ENCODE peak calls at places on chromosomes 11 and 22, in five cellular contexts. Y, B, Z, E and D are unnamed samples.

GRCh38 chr11:44944853-44945235 is 5.8 kb downstream of the TP53I11 start:
- DNase-seq in Y (no peak), B (no peak), Z (no peak), E (no peak), D (no peak)

GRCh38 chr11:16081756-16082531 is 274.4 kb downstream of the SOX6 start:
- DNase-seq in Y (peak; percentile 12), B (no peak), Z (no peak), E (no peak), D (no peak)

GRCh38 chr11:82936261-82936660 is 34.7 kb downstream of the DDIAS start:
- DNase-seq in Y (peak; percentile 11), B (no peak), Z (no peak), E (no peak), D (no peak)

GRCh38 chr11:66048525-66049313 is at the start of gene GAL3ST3:
- DNase-seq in Y (no peak), B (no peak), Z (no peak), E (no peak), D (no peak)

GRCh38 chr22:29299136-29299900 is 7.1 kb upstream of the GAS2L1 start:
- DNase-seq in Y (no peak), B (no peak), Z (no peak), E (no peak), D (no peak)

GRCh38 chr11:93444671-93445073 is 98.5 kb downstream of the SMCO4 start:
- DNase-seq in Y (no peak), B (no peak), Z (no peak), E (no peak), D (no peak)

GRCh38 chr11:10405858-10406592 is 49.0 kb upstream of the AMPD3 start:
- DNase-seq in Y (peak; percentile 91), B (no peak), Z (no peak), E (peak; percentile 40), D (peak; percentile 50)

GRCh38 chr11:33182246-33182878 is 21.1 kb upstream of the CSTF3 start:
- DNase-seq in Y (no peak), B (no peak), Z (no peak), E (no peak), D (no peak)

GRCh38 chr11:47248664-47249377 is at the start of gene ACP2:
- DNase-seq in Y (peak; percentile 91), B (peak; percentile 86), Z (no peak), E (peak; percentile 86), D (peak; percentile 69)

GRCh38 chr11:78886616-78887015 is 312.0 kb upstream of the NARS2 start:
- DNase-seq in Y (peak; percentile 54), B (no peak), Z (no peak), E (no peak), D (no peak)

GRCh38 chr11:38089728-38090127 is 1491.7 kb upstream of the RAG2 start:
- DNase-seq in Y (no peak), B (no peak), Z (no peak), E (no peak), D (no peak)

GRCh38 chr11:112357488-112357887 is 96.8 kb upstream of the PLET1 start:
- DNase-seq in Y (no peak), B (no peak), Z (no peak), E (no peak), D (no peak)

GRCh38 chr22:20636075-20636812 is 128.8 kb downstream of the MED15 start:
- DNase-seq in Y (no peak), B (no peak), Z (no peak), E (no peak), D (no peak)

GRCh38 chr11:44978961-44979331 is 28.3 kb upstream of the TP53I11 start:
- DNase-seq in Y (no peak), B (no peak), Z (no peak), E (peak; percentile 69), D (no peak)

GRCh38 chr22:37659066-37659896 is 758 bp downstream of the PDXP start:
- DNase-seq in Y (no peak), B (peak; percentile 44), Z (no peak), E (peak; percentile 57), D (no peak)

GRCh38 chr11:72278911-72279310 is 34.9 kb upstream of the PHOX2A start:
- DNase-seq in Y (peak; percentile 44), B (no peak), Z (no peak), E (no peak), D (no peak)

GRCh38 chr11:62459080-62459479 is 40.2 kb downstream of the SCGB1A1 start:
- DNase-seq in Y (peak; percentile 18), B (no peak), Z (no peak), E (no peak), D (no peak)

GRCh38 chr11:64876835-64877341 is 1.5 kb downstream of the EHD1 start:
- DNase-seq in Y (no peak), B (no peak), Z (no peak), E (no peak), D (no peak)

GRCh38 chr11:82796970-82797594 is 63.4 kb upstream of the FAM181B start:
- DNase-seq in Y (no peak), B (no peak), Z (no peak), E (no peak), D (no peak)

GRCh38 chr22:47250995-47251765 is 488.7 kb downstream of the TBC1D22A start:
- DNase-seq in Y (no peak), B (no peak), Z (peak; percentile 49), E (no peak), D (no peak)

GRCh38 chr22:45425531-45426265 is 12.2 kb downstream of the RIBC2 start:
- DNase-seq in Y (no peak), B (no peak), Z (no peak), E (no peak), D (no peak)

GRCh38 chr11:73576226-73576625 is 21.7 kb downstream of the FAM168A start:
- DNase-seq in Y (no peak), B (no peak), Z (no peak), E (no peak), D (no peak)

GRCh38 chr22:42868751-42869251 is 11.7 kb upstream of the ARFGAP3 start:
- DNase-seq in Y (no peak), B (no peak), Z (no peak), E (peak; percentile 93), D (no peak)

GRCh38 chr11:80980221-80980620 is 1539.4 kb upstream of the TENM4 start:
- DNase-seq in Y (peak; percentile 28), B (no peak), Z (no peak), E (no peak), D (no peak)

GRCh38 chr11:57073121-57073520 is 84.4 kb downstream of the OR5AK2 start:
- DNase-seq in Y (peak; percentile 9), B (no peak), Z (no peak), E (no peak), D (no peak)

GRCh38 chr11:11659567-11660341 is 37.9 kb upstream of the GALNT18 start:
- DNase-seq in Y (no peak), B (no peak), Z (no peak), E (no peak), D (no peak)

GRCh38 chr22:46055176-46055850 is 78.4 kb upstream of the WNT7B start:
- DNase-seq in Y (no peak), B (no peak), Z (no peak), E (peak; percentile 75), D (peak; percentile 21)

GRCh38 chr22:27905638-27906037 is 13.4 kb downstream of the PITPNB start:
- DNase-seq in Y (no peak), B (no peak), Z (no peak), E (no peak), D (no peak)
- TF ChIP-seq CTCF in Y (no peak), B (no peak), Z (no peak), E (no peak), D (no peak)

GRCh38 chr11:118398797-118399564 is 2.4 kb upstream of the ATP5MG start:
- DNase-seq in Y (peak; percentile 6), B (no peak), Z (no peak), E (no peak), D (no peak)

GRCh38 chr11:118406599-118407166 is 5.3 kb downstream of the ATP5MG start:
- DNase-seq in Y (peak; percentile 6), B (no peak), Z (no peak), E (no peak), D (no peak)

GRCh38 chr11:118397448-118397847 is 4.0 kb upstream of the ATP5MG start:
- DNase-seq in Y (no peak), B (no peak), Z (no peak), E (no peak), D (no peak)

GRCh38 chr11:118401151-118401879 is at the start of gene ATP5MG:
- DNase-seq in Y (peak; percentile 90), B (peak; percentile 83), Z (peak; percentile 87), E (peak; percentile 87), D (peak; percentile 77)

GRCh38 chr11:118401880-118402590 is 629 bp downstream of the ATP5MG start:
- DNase-seq in Y (peak; percentile 80), B (no peak), Z (no peak), E (no peak), D (no peak)
- TF ChIP-seq CTCF in Y (no peak), B (no peak), Z (no peak), E (no peak), D (no peak)

DNA sequence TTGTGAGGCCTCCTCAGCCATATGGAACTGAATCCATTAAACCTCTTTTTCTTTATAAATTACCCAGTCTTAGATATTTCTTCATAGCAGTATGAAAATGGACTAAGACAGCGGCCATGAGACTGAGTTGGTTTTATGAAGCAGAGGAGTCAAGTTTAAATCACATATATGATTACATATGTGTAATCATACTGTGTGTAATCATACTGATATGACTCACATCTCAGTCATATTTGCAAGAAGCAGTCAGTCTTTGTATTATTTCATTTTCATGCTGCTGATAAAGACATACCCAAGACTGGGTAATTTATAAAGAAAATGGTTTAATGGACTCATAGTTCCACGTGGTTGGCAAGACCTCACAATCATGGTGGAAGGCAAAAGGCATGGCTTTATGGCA is 89.8 kb downstream of the SYT9 start:
- DNase-seq in Y (no peak), B (no peak), Z (no peak), E (no peak), D (no peak)
- TF ChIP-seq CTCF in Y (no peak), B (no peak), Z (no peak), E (no peak), D (no peak)

DNA sequence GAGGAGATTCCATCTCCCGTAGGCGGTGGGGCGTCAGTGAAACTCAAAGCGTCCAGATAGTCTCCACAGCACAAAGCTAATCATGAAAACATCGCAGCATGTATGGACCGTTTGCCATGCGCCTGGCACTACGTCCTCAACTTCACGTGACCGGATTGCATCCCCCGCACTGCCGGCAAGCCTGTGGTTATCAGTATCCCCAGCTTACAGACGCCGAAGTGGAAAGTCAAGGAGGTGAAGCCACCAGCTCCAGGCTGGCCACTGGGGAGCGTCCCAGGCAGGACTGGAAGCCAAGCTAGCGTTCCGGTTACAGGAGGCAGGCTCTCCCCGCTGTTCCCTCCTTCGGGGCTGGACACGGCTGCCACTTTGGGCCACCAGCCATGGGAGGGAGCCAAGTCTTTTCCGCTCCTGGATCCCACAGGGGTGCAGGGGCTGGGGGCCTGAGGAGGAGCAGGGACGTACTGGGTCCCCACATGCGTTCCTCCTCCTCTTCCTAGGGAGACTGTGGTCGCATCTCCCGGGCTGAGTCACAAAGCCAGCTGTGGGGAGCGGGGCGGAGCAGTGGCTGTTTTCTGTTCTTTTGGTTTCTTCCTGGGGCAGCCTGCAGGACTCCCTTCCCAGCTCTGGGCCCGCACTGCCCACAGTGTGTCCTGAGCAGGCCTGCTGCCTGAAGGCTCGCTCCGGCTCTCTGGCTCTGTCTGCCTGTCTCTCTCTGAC is 4.3 kb upstream of the OSBPL5 start:
- DNase-seq in Y (peak; percentile 66), B (no peak), Z (no peak), E (peak; percentile 52), D (no peak)
- TF ChIP-seq CTCF in Y (peak; percentile 4), B (no peak), Z (no peak), E (no peak), D (no peak)

GRCh38 chr11:1695548-1696108 is 1.4 kb upstream of the KRTAP5-6 start:
- DNase-seq in Y (no peak), B (no peak), Z (no peak), E (no peak), D (no peak)
- TF ChIP-seq CTCF in Y (no peak), B (no peak), Z (no peak), E (no peak), D (no peak)